ENCODE peak calls at places on chromosomes 11 and 22, in seven cellular contexts. One of them, this sample, is unnamed.

GRCh38 chr11:75337195-75337654 is 14.2 kb downstream of the ARRB1 start:
- DNase-seq in OCI-LY7: no peak
- DNase-seq in epithelial cell of esophagus: peak
- DNase-seq in tibial artery: peak
- DNase-seq in pancreas: no peak
- DNase-seq in fibroblast of mammary gland: peak
- DNase-seq in stomach: no peak
- DNase-seq in this sample: no peak

GRCh38 chr11:30595929-30596328 is 9.8 kb upstream of the MPPED2 start:
- DNase-seq in OCI-LY7: no peak
- DNase-seq in epithelial cell of esophagus: no peak
- DNase-seq in tibial artery: no peak
- DNase-seq in pancreas: no peak
- DNase-seq in fibroblast of mammary gland: no peak
- DNase-seq in stomach: no peak
- DNase-seq in this sample: no peak

GRCh38 chr22:38845368-38845740 is 1.5 kb upstream of the NPTXR start:
- DNase-seq in OCI-LY7: no peak
- DNase-seq in epithelial cell of esophagus: no peak
- DNase-seq in tibial artery: no peak
- DNase-seq in pancreas: no peak
- DNase-seq in fibroblast of mammary gland: no peak
- DNase-seq in stomach: no peak
- DNase-seq in this sample: no peak

GRCh38 chr11:117614695-117615094 is 182.3 kb downstream of the DSCAML1 start:
- DNase-seq in OCI-LY7: no peak
- DNase-seq in epithelial cell of esophagus: no peak
- DNase-seq in tibial artery: no peak
- DNase-seq in pancreas: no peak
- DNase-seq in fibroblast of mammary gland: no peak
- DNase-seq in stomach: no peak
- DNase-seq in this sample: no peak

GRCh38 chr22:50704510-50705218 is 32.0 kb downstream of the SHANK3 start:
- DNase-seq in OCI-LY7: no peak
- DNase-seq in epithelial cell of esophagus: no peak
- DNase-seq in tibial artery: no peak
- DNase-seq in pancreas: no peak
- DNase-seq in fibroblast of mammary gland: no peak
- DNase-seq in stomach: no peak
- DNase-seq in this sample: no peak

GRCh38 chr11:1674879-1675235 is 22.1 kb upstream of the KRTAP5-6 start:
- DNase-seq in OCI-LY7: no peak
- DNase-seq in epithelial cell of esophagus: no peak
- DNase-seq in tibial artery: peak
- DNase-seq in pancreas: no peak
- DNase-seq in fibroblast of mammary gland: no peak
- DNase-seq in stomach: no peak
- DNase-seq in this sample: no peak

GRCh38 chr22:25900880-25901279 is 158.9 kb downstream of the MYO18B start:
- DNase-seq in OCI-LY7: no peak
- DNase-seq in epithelial cell of esophagus: no peak
- DNase-seq in tibial artery: no peak
- DNase-seq in pancreas: no peak
- DNase-seq in fibroblast of mammary gland: no peak
- DNase-seq in stomach: no peak
- DNase-seq in this sample: no peak

GRCh38 chr22:28074526-28074925 is 155.5 kb upstream of the PITPNB start:
- DNase-seq in OCI-LY7: no peak
- DNase-seq in epithelial cell of esophagus: no peak
- DNase-seq in tibial artery: no peak
- DNase-seq in pancreas: no peak
- DNase-seq in fibroblast of mammary gland: no peak
- DNase-seq in stomach: no peak
- DNase-seq in this sample: no peak

DNA sequence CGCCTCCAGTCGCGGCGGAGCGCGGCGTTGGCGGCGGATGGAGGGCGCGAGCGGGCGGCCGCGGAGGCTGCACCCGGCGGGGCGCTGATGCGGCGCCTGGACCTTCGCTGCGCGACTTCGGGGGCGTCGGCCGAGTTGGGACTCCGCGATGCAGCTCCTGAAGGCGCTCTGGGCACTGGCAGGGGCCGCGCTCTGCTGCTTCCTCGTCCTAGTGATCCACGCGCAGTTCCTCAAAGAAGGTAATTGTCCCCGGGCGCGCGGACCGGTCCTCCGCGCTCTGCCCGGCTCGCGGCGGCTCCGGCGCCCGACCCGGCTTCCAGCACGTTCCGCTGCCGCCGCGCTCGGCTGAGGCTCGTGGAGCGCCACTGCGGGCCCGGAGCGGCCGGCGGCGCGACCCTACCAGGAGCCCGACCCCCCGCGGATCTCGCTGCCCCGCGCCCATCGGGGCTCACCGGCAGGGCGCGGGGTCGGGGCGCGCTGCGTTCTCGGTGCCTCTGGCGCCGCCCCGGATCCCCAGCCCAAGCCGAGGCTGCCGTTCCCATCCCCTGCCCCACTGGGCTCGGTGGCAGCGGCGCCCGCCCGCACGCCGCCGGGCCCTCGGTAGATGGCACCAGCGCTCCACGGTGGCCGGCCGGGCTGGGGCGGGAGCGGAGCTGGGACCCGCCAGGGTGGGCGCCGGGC is 1251.2 kb downstream of the BRD1 start:
- DNase-seq in OCI-LY7: no peak
- DNase-seq in epithelial cell of esophagus: no peak
- DNase-seq in tibial artery: no peak
- DNase-seq in pancreas: no peak
- DNase-seq in fibroblast of mammary gland: no peak
- DNase-seq in stomach: no peak
- DNase-seq in this sample: no peak
- TF ChIP-seq CTCF in OCI-LY7: no peak
- TF ChIP-seq CTCF in epithelial cell of esophagus: no peak
- TF ChIP-seq CTCF in tibial artery: peak
- TF ChIP-seq CTCF in pancreas: no peak
- TF ChIP-seq CTCF in fibroblast of mammary gland: no peak
- TF ChIP-seq CTCF in stomach: peak
- TF ChIP-seq CTCF in this sample: no peak

GRCh38 chr11:92881940-92882339 is 87.5 kb upstream of the MTNR1B start:
- DNase-seq in OCI-LY7: no peak
- DNase-seq in epithelial cell of esophagus: no peak
- DNase-seq in tibial artery: no peak
- DNase-seq in pancreas: no peak
- DNase-seq in fibroblast of mammary gland: no peak
- DNase-seq in stomach: no peak
- DNase-seq in this sample: no peak
- H3K4me3 ChIP-seq in OCI-LY7: no peak
- H3K4me3 ChIP-seq in epithelial cell of esophagus: no peak
- H3K4me3 ChIP-seq in tibial artery: no peak
- H3K4me3 ChIP-seq in pancreas: no peak
- H3K4me3 ChIP-seq in fibroblast of mammary gland: no peak
- H3K4me3 ChIP-seq in stomach: no peak
- H3K4me3 ChIP-seq in this sample: no peak

DNA sequence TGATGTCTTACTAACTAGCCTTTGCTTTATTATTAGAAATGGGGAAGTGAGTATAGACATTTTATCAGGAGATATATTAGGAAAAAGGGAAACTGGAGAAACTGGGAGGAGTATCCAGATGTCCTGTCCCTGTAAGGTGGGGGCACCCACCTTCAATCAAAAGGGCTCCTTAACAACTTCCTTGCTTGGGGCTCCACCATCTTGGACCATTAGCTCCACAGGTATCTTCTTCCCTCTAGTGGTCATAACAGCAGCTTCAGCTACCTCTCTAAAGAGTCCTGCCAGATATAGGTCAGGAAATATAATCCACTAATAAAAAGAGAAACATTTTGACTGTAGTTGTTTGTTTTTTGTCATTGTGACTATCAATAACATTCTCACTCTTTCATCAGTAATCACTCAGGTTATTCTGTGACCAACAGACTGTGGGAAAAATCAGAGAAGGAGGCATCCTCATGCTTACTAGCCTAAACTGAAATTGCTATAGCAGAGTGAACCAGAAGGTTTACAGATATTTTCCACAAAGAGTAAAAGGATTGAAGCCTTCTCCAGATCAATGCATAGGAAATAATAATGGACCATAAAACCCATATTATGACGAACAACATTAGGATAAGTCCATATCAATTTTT is 10.4 kb downstream of the OR51B4 start:
- DNase-seq in OCI-LY7: peak
- DNase-seq in epithelial cell of esophagus: peak
- DNase-seq in tibial artery: no peak
- DNase-seq in pancreas: no peak
- DNase-seq in fibroblast of mammary gland: peak
- DNase-seq in stomach: no peak
- DNase-seq in this sample: no peak
- TF ChIP-seq CTCF in OCI-LY7: peak
- TF ChIP-seq CTCF in epithelial cell of esophagus: peak
- TF ChIP-seq CTCF in tibial artery: peak
- TF ChIP-seq CTCF in pancreas: no peak
- TF ChIP-seq CTCF in fibroblast of mammary gland: peak
- TF ChIP-seq CTCF in stomach: peak
- TF ChIP-seq CTCF in this sample: peak

GRCh38 chr22:41831383-41831782 is 1.5 kb upstream of the SREBF2 start:
- DNase-seq in OCI-LY7: peak
- DNase-seq in epithelial cell of esophagus: no peak
- DNase-seq in tibial artery: no peak
- DNase-seq in pancreas: no peak
- DNase-seq in fibroblast of mammary gland: peak
- DNase-seq in stomach: no peak
- DNase-seq in this sample: no peak
- H3K4me3 ChIP-seq in OCI-LY7: peak
- H3K4me3 ChIP-seq in epithelial cell of esophagus: no peak
- H3K4me3 ChIP-seq in tibial artery: no peak
- H3K4me3 ChIP-seq in pancreas: no peak
- H3K4me3 ChIP-seq in fibroblast of mammary gland: no peak
- H3K4me3 ChIP-seq in stomach: no peak
- H3K4me3 ChIP-seq in this sample: no peak

DNA sequence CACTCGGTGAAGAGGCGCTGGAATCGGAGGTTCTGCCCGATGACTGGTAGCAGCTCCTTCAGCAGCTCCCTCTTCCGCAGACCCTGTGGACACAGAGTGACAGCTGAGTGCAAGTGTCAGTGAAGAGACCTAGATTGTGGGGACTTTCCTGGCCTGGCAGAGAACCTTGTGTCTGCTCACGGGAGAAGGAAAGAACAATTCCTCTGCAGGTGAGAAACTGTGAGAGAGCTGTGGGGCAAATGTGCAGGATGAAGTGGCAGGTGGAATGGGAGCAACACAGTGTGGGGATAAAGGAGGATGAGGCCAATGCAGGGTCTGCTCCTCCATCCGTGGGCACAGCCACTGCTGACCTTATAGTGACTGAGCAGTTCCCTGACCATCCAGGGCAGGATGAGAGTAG is 40.0 kb upstream of the CLTCL1 start:
- DNase-seq in OCI-LY7: no peak
- DNase-seq in epithelial cell of esophagus: no peak
- DNase-seq in tibial artery: no peak
- DNase-seq in pancreas: no peak
- DNase-seq in fibroblast of mammary gland: no peak
- DNase-seq in stomach: no peak
- DNase-seq in this sample: no peak
- TF ChIP-seq CTCF in OCI-LY7: no peak
- TF ChIP-seq CTCF in epithelial cell of esophagus: no peak
- TF ChIP-seq CTCF in tibial artery: no peak
- TF ChIP-seq CTCF in pancreas: no peak
- TF ChIP-seq CTCF in fibroblast of mammary gland: no peak
- TF ChIP-seq CTCF in stomach: no peak
- TF ChIP-seq CTCF in this sample: no peak

DNA sequence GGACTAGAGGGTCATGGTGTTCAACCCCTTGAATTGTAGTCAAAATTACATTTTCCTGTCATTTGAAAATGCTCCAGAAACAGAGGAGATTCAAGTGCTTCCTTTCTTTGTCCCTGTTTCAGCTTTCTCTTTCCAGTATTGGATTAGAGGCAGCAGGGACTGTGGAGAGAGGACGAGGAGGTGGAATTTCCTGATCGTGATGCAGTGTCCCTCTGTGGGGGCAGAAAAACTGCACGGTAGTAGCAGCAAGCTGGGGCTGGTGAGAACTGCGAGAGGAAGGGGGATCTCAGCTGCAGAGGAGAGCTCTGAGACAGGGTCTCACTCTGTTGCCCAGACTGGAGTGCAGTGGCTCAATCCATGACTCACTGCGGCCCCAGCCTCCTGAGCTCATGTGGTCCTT is 60.4 kb downstream of the UBASH3B start:
- DNase-seq in OCI-LY7: peak
- DNase-seq in epithelial cell of esophagus: no peak
- DNase-seq in tibial artery: no peak
- DNase-seq in pancreas: no peak
- DNase-seq in fibroblast of mammary gland: no peak
- DNase-seq in stomach: no peak
- DNase-seq in this sample: no peak
- H3K4me3 ChIP-seq in OCI-LY7: peak
- H3K4me3 ChIP-seq in epithelial cell of esophagus: no peak
- H3K4me3 ChIP-seq in tibial artery: no peak
- H3K4me3 ChIP-seq in pancreas: no peak
- H3K4me3 ChIP-seq in fibroblast of mammary gland: no peak
- H3K4me3 ChIP-seq in stomach: no peak
- H3K4me3 ChIP-seq in this sample: no peak

DNA sequence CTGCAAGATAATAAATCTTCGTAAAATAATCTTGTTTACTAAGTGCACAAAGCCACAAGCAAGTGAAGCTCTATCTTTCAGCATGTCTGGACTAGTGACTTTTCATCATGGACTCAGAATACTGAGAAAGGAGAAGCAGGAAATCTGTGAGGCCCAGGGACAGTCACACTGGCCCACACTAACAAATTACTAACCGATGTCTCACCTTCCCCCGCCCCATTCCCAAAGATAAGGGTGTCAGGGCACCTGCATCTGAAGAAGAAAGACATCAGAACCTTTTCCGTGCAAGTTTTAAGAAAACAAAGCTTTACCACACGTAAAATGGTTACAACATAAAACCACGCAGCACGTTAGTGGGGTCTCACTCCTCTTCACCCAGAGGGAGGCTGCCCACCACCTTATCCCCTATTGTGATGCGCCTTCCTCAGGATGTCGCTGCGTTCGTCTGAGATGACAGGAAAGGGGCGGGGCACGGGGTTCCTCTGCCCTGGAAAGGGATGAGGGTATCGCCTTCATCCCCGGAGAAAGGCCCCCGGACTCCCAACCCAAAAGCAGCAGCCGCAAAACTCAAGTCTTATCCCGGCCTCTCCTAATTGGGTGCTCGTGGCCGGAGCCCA is 603 bp downstream of the BTBD10 start:
- DNase-seq in OCI-LY7: peak
- DNase-seq in epithelial cell of esophagus: peak
- DNase-seq in tibial artery: peak
- DNase-seq in pancreas: no peak
- DNase-seq in fibroblast of mammary gland: peak
- DNase-seq in stomach: peak
- DNase-seq in this sample: peak
- TF ChIP-seq CTCF in OCI-LY7: peak
- TF ChIP-seq CTCF in epithelial cell of esophagus: no peak
- TF ChIP-seq CTCF in tibial artery: no peak
- TF ChIP-seq CTCF in pancreas: no peak
- TF ChIP-seq CTCF in fibroblast of mammary gland: no peak
- TF ChIP-seq CTCF in stomach: no peak
- TF ChIP-seq CTCF in this sample: no peak

This sample was measured in GM12864.